ENCODE peak calls at places on chromosomes 5 and 9, in six cellular contexts. G is bronchial epithelial cell, T is nephron progenitor cell, R is lower lobe of right lung, M is psoas muscle, X is AG09319. W is an unnamed sample.

GRCh38 chr9:128106940-128107259 is 20.6 kb downstream of the PTGES2 start:
- DNase-seq in G (no peak), M (peak; percentile 66), X (no peak), R (peak; percentile 37), T (no peak), W (no peak)

GRCh38 chr5:75057551-75057950 is 5.2 kb upstream of the GCNT4 start:
- DNase-seq in R (no peak), T (no peak), X (no peak), M (no peak), G (no peak), W (no peak)

GRCh38 chr5:1202026-1202797 is 817 bp downstream of the SLC6A19 start:
- DNase-seq in X (no peak), G (no peak), M (no peak), R (peak; percentile 28), T (no peak), W (no peak)

GRCh38 chr5:93582677-93583524 is at the start of gene NR2F1:
- DNase-seq in T (peak; percentile 80), R (peak; percentile 52), G (peak; percentile 29), X (peak; percentile 99), M (peak; percentile 67), W (no peak)

GRCh38 chr9:93589688-93590087 is 13.3 kb downstream of the PHF2 start:
- DNase-seq in G (no peak), M (peak; percentile 45), R (no peak), T (peak; percentile 68), X (no peak), W (no peak)

GRCh38 chr5:2607622-2608021 is 143.9 kb downstream of the IRX2 start:
- DNase-seq in T (no peak), X (no peak), M (no peak), G (no peak), R (no peak), W (no peak)

GRCh38 chr9:116646661-116647514 is 40.2 kb upstream of the TRIM32 start:
- DNase-seq in M (no peak), G (peak; percentile 58), X (no peak), R (no peak), T (no peak), W (no peak)

GRCh38 chr9:108396618-108397017 is 459.2 kb downstream of the ACTL7B start:
- DNase-seq in M (no peak), G (no peak), X (no peak), R (no peak), T (no peak), W (no peak)

GRCh38 chr5:157303667-157304327 is 37.9 kb downstream of the CYFIP2 start:
- DNase-seq in T (peak; percentile 20), X (no peak), M (peak; percentile 62), R (no peak), G (no peak), W (peak; percentile 67)

GRCh38 chr5:80755634-80756033 is 100.9 kb upstream of the DHFR start:
- DNase-seq in X (no peak), M (no peak), R (no peak), T (no peak), G (no peak), W (no peak)

GRCh38 chr5:3269400-3270169 is 326.0 kb upstream of the IRX1 start:
- DNase-seq in M (no peak), G (no peak), R (no peak), X (no peak), T (no peak), W (no peak)

GRCh38 chr9:2170737-2171136 is 155.6 kb downstream of the SMARCA2 start:
- DNase-seq in M (no peak), X (no peak), T (no peak), G (peak; percentile 98), R (no peak), W (no peak)

GRCh38 chr5:118126159-118126558 is 862.2 kb downstream of the DTWD2 start:
- DNase-seq in R (no peak), T (no peak), M (no peak), X (no peak), G (peak; percentile 31), W (no peak)

GRCh38 chr9:128742401-128742800 is 18.5 kb upstream of the ZDHHC12 start:
- DNase-seq in R (no peak), G (no peak), M (no peak), T (no peak), X (no peak), W (no peak)

GRCh38 chr5:3593771-3594513 is 1.7 kb upstream of the IRX1 start:
- DNase-seq in G (no peak), T (peak; percentile 19), M (no peak), R (no peak), X (no peak), W (no peak)

GRCh38 chr9:111099199-111100005 is 61.1 kb upstream of the LPAR1 start:
- DNase-seq in M (no peak), X (no peak), G (no peak), T (no peak), R (no peak), W (no peak)

GRCh38 chr5:11394933-11395332 is 509.3 kb downstream of the CTNND2 start:
- DNase-seq in R (no peak), T (no peak), G (no peak), M (no peak), X (no peak), W (no peak)

GRCh38 chr5:127582723-127583370 is 65.4 kb downstream of the PRRC1 start:
- DNase-seq in M (no peak), X (no peak), T (no peak), G (no peak), R (no peak), W (no peak)
- TF ChIP-seq CTCF in M (peak; percentile 45), X (no peak), T (no peak), G (no peak), R (no peak), W (no peak)

GRCh38 chr5:139637438-139638089 is 10.6 kb upstream of the CXXC5 start:
- DNase-seq in M (peak; percentile 94), X (no peak), T (peak; percentile 84), G (no peak), R (peak; percentile 86), W (peak; percentile 26)
- TF ChIP-seq CTCF in M (peak; percentile 23), X (peak; percentile 28), T (no peak), G (peak; percentile 18), R (peak; percentile 30), W (no peak)

GRCh38 chr9:135479469-135480052 is at the start of gene PPP1R26:
- DNase-seq in X (no peak), M (no peak), T (peak; percentile 66), R (peak; percentile 60), G (no peak), W (no peak)

GRCh38 chr9:135480942-135481315 is 1.3 kb downstream of the PPP1R26 start:
- DNase-seq in X (no peak), T (no peak), M (no peak), R (no peak), G (no peak), W (no peak)

GRCh38 chr9:135478191-135478590 is 1.4 kb upstream of the PPP1R26 start:
- DNase-seq in R (no peak), T (no peak), X (no peak), G (no peak), M (no peak), W (no peak)

GRCh38 chr9:135480071-135480941 is 724 bp downstream of the PPP1R26 start:
- DNase-seq in T (peak; percentile 60), M (no peak), G (peak; percentile 26), R (peak; percentile 63), X (no peak), W (no peak)

GRCh38 chr9:135478858-135479468 is 619 bp upstream of the PPP1R26 start:
- DNase-seq in R (peak; percentile 77), G (no peak), M (no peak), X (no peak), T (peak; percentile 39), W (no peak)
- TF ChIP-seq CTCF in R (peak; percentile 23), G (peak; percentile 7), M (no peak), X (peak; percentile 15), T (no peak), W (peak; percentile 16)

DNA sequence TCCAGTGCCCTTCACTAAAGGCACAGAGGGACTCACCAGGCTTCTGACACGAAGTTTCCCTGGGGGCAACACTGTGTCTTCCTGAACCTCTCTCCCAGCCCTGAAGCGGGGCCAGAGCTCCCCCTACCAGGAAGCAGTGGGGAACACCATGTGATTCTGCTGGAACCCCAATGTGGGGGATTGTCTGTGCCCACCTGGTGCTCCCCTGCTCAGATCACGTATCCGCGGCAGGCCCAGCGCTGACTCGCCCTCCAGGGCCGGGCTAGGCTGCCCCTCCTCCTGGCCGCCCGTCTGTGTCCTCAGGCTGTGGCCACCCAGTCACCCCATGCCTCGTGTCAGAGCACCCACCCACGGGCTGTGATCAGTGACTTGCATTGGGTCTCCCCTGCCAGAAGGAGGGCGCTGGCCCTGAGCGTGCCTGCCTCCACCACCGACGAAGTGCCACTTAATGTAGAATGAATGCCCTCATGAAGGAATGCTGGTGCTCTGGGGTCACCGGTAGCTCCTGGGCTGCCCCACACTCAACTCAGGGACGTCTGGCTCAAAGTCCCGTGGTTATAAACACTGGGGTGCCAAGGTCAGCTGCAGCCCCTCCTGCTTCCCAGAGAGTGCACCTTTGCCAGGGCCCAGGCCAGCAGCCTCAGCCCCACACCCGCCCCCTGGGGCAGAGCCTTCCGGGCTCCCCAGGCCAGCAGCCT is 22.1 kb downstream of the SARDH start:
- DNase-seq in M (peak; percentile 53), G (no peak), T (peak; percentile 51), X (no peak), R (no peak), W (peak; percentile 54)
- TF ChIP-seq CTCF in M (peak; percentile 20), G (no peak), T (peak; percentile 42), X (peak; percentile 21), R (peak; percentile 36), W (peak; percentile 69)